ENCODE peak calls at places on chromosomes 5 and 9, in four cellular contexts. H is A549, N is suprapubic skin, I is endothelial cell of umbilical vein. G is an unnamed sample.

GRCh38 chr5:172114875-172115422 is 73.1 kb downstream of the STK10 start:
- DNase-seq in H (no peak), N (no peak), I (no peak), G (peak)

GRCh38 chr5:133933169-133933509 is 35.3 kb downstream of the C5orf15 start:
- DNase-seq in H (no peak), N (no peak), I (no peak), G (no peak)

GRCh38 chr5:168317521-168318147 is 26.2 kb downstream of the WWC1 start:
- DNase-seq in I (peak), N (no peak), H (peak), G (no peak)

GRCh38 chr9:76109953-76110352 is 219.5 kb downstream of the PCSK5 start:
- DNase-seq in H (no peak), N (no peak), I (no peak), G (no peak)

GRCh38 chr9:114097613-114098020 is 1.5 kb downstream of the KIF12 start:
- DNase-seq in H (no peak), N (no peak), I (peak), G (no peak)

GRCh38 chr5:40796487-40796889 is 1.7 kb downstream of the PRKAA1 start:
- DNase-seq in N (no peak), I (peak), H (no peak), G (no peak)

GRCh38 chr5:81787843-81788242 is 36.9 kb upstream of the SSBP2 start:
- DNase-seq in H (no peak), N (no peak), I (peak), G (peak)

GRCh38 chr9:112020680-112021596 is 124.3 kb downstream of the UGCG start:
- DNase-seq in I (peak), N (no peak), H (peak), G (no peak)

GRCh38 chr5:135008556-135008955 is 25.5 kb downstream of the PITX1 start:
- DNase-seq in I (no peak), N (no peak), H (no peak), G (no peak)

GRCh38 chr5:35213608-35214007 is 16.7 kb downstream of the PRLR start:
- DNase-seq in H (no peak), I (no peak), N (no peak), G (no peak)

GRCh38 chr5:107670927-107671741 is at the start of gene EFNA5:
- DNase-seq in N (peak), H (peak), I (peak), G (peak)

GRCh38 chr9:72839140-72839539 is 113.7 kb downstream of the ALDH1A1 start:
- DNase-seq in N (no peak), I (no peak), H (no peak), G (no peak)

GRCh38 chr9:94167055-94167346 is 82.7 kb downstream of the PTPDC1 start:
- DNase-seq in H (no peak), N (no peak), I (no peak), G (no peak)

GRCh38 chr5:113153512-113154097 is 177.0 kb downstream of the DCP2 start:
- DNase-seq in N (no peak), H (no peak), I (no peak), G (no peak)

GRCh38 chr5:139961435-139962157 is 81.5 kb downstream of the NRG2 start:
- DNase-seq in H (no peak), I (no peak), N (peak), G (no peak)

GRCh38 chr5:13658761-13659160 is 285.7 kb downstream of the DNAH5 start:
- DNase-seq in I (no peak), H (no peak), N (no peak), G (no peak)

GRCh38 chr5:118733394-118733793 is 255.0 kb downstream of the DTWD2 start:
- DNase-seq in N (no peak), I (no peak), H (no peak), G (no peak)

GRCh38 chr5:172370648-172371248 is 83.6 kb downstream of the SH3PXD2B start:
- DNase-seq in I (peak), N (no peak), H (peak), G (peak)

GRCh38 chr9:134923466-134923865 is 5.8 kb upstream of the FCN1 start:
- DNase-seq in N (no peak), I (no peak), H (no peak), G (no peak)

GRCh38 chr5:98631311-98632054 is 142.0 kb upstream of the RGMB start:
- DNase-seq in I (no peak), N (no peak), H (no peak), G (no peak)

GRCh38 chr9:136886610-136887597 is 588 bp downstream of the TRAF2 start:
- DNase-seq in N (no peak), I (peak), H (peak), G (peak)

GRCh38 chr5:14879985-14880589 is 8.5 kb upstream of the ANKH start:
- DNase-seq in N (no peak), I (no peak), H (no peak), G (no peak)

GRCh38 chr9:115234094-115234493 is 116.1 kb upstream of the TNC start:
- DNase-seq in H (peak), I (no peak), N (no peak), G (no peak)

GRCh38 chr5:168766038-168766700 is 187.0 kb upstream of the PANK3 start:
- DNase-seq in N (no peak), I (no peak), H (no peak), G (no peak)

GRCh38 chr9:136111190-136111589 is 7.5 kb downstream of the TMEM250 start:
- DNase-seq in I (no peak), N (no peak), H (no peak), G (no peak)

GRCh38 chr9:2740616-2741015 is 23.3 kb downstream of the KCNV2 start:
- DNase-seq in I (no peak), N (no peak), H (no peak), G (no peak)
- TF ChIP-seq POLR2A in I (no peak), N (no peak), H (no peak), G (no peak)

DNA sequence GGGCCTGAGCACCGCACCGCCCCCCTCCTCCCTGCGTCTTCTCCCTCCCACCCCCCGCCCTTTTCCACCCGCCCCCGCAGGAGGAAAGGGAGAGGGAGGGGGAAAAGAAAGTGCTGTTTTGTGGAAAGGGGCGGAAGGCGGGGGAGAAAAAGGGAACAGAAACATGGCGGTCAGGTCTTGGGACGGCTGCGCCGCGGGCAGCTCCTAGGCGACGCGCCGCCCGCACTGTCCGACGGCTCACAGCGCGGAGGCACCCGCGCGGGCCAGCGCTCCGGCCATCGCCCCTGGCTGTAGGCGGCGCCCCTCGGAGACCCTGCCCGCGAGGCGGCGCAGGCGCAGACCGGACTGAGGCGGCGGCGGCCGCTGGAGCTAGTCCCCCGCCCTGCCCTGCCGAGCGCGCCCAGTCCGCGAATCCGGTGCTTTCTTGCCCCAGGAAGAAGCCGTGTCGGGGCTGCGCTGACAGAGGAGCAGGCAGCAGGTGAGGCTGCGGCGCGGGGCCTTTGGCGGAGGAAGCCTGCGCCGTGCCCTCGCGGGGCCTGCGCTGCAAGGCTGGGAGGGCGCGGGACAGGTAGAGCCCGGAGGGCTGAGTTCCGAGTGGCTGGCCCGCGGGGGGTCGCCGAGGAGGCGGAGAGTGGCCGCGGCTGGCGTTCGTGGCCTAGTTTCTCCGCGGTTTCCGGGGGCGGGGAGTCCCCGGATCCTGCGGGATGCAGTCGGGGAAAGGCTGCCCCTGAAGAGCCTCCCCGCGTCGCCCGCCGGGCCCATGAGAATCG is at the start of gene DENND4C:
- DNase-seq in H (peak), I (peak), N (peak), G (peak)
- TF ChIP-seq POLR2A in H (peak), I (peak), N (peak), G (peak)

DNA sequence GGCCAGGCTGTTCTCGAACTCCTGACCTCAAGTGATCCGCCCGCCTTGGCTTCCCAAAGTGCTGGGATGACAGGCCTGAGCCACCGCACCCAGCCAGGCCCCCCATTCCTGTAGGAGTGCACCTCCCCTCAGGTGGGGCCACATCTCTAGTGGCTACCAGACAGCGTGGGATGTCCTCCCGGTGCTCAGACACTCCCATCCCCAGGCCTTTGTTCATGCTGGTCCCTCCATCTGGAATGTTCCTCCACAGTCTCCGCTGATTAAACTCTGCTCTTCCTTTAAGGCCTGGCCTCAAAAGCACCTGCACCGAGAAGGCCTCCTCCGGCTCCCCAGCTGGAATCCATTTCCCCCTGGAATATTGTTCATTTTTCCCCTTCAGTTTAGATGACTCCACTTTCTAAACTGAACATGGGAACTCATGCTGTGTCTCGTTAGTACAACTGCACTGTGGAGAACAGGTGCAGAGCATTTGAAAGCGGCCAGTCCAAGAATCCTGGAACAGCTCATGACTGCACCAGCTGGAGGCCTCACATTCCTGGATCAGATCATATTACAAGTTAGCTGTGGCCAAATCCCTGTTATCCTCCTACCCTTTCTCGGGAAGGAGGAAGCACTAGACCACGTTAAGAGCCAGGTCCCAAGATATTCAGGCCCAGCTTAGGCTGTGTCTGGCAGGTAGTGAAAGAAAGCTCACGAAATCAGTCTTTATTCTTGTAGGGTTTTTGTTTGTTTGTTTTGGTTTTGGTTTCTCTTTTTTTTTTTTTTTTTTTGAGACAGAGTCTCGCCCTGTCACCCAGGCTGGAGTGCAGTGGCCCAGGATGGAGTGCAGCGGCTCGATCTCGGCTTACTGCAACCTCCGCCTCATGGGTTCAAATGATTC is 10.8 kb upstream of the PRRC2B start:
- DNase-seq in H (peak), N (no peak), I (peak), G (no peak)
- TF ChIP-seq POLR2A in H (no peak), N (no peak), I (no peak), G (no peak)

GRCh38 chr5:27473300-27474053 is 435.1 kb upstream of the CDH9 start:
- DNase-seq in N (no peak), H (peak), I (no peak), G (no peak)

GRCh38 chr5:27472875-27473274 is 434.5 kb upstream of the CDH9 start:
- DNase-seq in I (no peak), N (no peak), H (peak), G (peak)

GRCh38 chr5:27474395-27474794 is 436.0 kb upstream of the CDH9 start:
- DNase-seq in N (no peak), H (no peak), I (no peak), G (no peak)

GRCh38 chr5:27474054-27474323 is 435.6 kb upstream of the CDH9 start:
- DNase-seq in H (no peak), I (no peak), N (no peak), G (no peak)

DNA sequence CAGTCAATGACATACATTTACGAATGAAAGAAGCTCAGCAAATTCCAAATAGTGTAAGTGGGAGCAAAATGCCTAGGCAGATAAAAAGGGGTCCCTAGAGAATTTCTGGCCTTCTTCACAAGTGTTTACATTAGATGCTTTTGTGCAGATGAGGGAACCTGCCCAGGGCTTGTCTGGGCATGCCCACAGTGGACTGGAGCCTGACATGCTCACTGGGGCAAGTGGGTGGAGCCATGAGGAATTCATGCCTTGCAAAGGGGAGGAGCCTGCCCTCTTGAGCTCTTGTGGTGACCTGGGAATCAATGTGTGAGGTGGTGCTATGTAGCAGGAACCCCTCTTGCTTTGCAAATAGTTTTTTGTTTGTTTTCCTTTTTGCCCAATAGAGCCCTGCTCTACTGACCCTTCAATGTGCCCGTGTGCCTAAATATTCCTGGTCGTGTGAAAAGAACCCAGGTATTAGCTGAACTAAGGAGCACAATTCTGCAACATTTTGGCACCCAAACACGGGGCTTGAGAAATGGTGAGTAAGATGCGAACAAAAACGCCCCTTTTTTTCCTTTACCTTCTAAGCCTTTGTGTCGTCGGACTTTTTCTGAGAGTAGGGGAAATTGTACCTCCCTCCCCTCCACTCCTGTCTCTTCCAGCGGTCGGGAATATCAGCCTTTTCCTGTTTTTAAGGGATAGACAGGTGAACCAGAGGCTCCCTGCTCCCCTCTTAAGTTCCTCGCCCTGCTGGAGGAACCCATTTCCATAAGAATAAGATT is 433.8 kb upstream of the CDH9 start:
- DNase-seq in N (no peak), H (peak), I (no peak), G (peak)
- TF ChIP-seq POLR2A in N (no peak), H (peak), I (no peak), G (peak)

DNA sequence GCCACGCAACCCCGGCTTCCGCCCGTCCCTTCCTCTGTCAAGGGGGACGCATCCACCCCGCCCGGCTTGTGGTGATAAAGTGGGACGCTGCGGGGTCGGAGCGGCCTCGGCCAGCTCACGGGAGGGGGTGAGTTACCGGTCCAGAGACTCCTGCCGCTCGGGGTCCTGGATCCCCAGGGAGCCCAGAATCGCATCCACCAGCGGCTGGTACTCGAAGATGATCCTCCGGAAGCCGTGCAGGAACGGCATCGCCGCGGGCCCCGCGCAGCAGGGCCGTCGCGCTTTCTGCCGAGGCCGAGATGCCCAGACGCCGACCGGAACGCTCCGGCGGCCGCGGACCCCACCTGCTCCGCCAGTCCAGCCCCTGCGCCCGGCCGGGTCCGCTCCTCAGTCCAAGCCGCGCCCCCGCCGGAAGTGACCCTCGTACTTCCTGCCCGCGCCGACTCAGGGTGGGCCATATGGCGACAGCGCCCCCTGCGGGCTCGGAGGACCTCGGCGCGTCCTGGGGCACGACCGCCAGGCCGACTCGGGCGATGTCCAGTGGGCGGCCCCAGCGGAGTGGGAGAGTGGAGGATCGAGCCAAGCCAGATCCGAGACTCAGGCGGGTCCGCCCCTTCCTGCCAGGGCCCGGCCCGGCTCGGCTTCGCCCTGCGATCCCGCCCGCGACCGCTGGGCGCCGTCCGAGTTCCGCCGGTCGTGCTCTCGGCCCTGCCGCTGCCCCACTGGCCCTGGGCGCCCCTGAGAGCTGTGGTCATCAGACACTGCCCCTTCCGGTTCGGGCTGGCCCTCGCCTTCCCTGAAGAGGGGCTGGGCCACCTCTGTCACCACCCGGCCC is at the start of gene ASB6:
- DNase-seq in H (peak), N (peak), I (peak), G (peak)
- TF ChIP-seq POLR2A in H (peak), N (no peak), I (peak), G (peak)

DNA sequence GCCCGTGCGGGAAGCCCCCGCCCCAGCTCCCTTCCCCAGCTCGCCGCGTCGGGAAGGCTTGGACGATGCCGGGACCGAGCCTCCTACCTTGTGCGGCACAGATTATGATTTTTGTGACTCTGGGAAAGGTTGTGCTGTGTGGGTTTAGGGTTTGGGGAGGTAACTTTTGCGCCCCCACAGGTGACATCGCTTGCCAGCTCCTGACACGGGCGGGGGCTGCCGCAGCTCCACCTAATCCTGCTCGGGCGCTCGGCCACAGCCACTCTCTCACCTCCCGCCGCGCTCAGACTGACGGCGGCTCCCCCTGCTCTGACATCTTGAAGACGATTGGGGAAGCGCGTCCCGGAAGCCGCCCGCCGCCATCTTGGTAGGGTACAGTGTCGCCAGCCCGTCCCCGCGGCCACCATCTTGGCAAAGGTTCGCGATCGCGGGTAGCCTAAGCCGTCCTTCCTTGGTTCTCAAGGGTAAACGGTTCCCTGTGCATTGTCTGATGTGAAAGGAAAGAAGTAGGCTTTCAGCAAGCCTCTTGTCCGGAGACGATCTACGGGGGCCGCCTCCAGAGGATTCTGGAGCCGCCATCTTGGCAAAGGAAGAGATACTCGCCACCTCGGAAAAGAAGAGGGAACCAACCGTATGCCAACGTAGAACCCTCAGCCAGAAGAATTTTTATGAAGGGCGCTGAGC is 1.7 kb upstream of the NR3C1 start:
- DNase-seq in H (peak), I (peak), N (peak), G (peak)
- TF ChIP-seq POLR2A in H (peak), I (no peak), N (peak), G (peak)

GRCh38 chr5:61896811-61897210 is 409.2 kb upstream of the KIF2A start:
- DNase-seq in I (no peak), N (no peak), H (no peak), G (no peak)
- TF ChIP-seq POLR2A in I (no peak), N (no peak), H (no peak), G (no peak)

DNA sequence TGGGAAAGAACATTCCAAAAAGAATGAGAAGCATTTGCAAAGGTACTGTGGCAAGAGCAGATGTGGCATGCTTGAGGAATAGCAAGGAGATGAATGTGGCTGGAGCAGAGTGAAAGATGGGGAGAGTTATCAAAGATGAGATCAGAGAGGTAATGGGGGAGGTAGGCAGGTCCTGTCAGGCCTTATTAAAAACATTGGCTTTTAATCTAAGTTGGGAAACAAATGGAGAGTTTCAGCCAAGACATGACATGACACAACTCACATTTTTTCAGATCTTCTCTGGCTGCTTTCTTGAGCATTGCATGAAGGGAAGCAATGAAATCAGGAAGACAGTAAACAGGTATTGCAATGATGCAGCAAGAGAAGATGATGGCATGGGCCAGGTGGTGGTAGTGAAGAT is 120.3 kb downstream of the MUSK start:
- DNase-seq in H (no peak), I (no peak), N (no peak), G (no peak)
- TF ChIP-seq POLR2A in H (no peak), I (no peak), N (no peak), G (no peak)

G was measured in erythroblast.